ENCODE peak calls at places on chromosomes 1 and 21, in five cellular contexts. C, M, Q, Z and S are unnamed samples.

GRCh38 chr1:24111264-24111997 is 504 bp downstream of the MYOM3 start:
- DNase-seq in M (no peak), Q (no peak), C (no peak), Z (no peak), S (no peak)

GRCh38 chr1:207088161-207088560 is 499 bp upstream of the C4BPB start:
- DNase-seq in Z (no peak), C (no peak), M (no peak), Q (no peak), S (no peak)

GRCh38 chr1:203286161-203286984 is 18.9 kb upstream of the BTG2 start:
- DNase-seq in Q (no peak), C (no peak), M (no peak), Z (no peak), S (no peak)

GRCh38 chr21:44718571-44718970 is 7.2 kb upstream of the TSPEAR start:
- DNase-seq in M (no peak), Z (no peak), Q (no peak), C (no peak), S (no peak)

GRCh38 chr1:65001238-65001792 is 35.0 kb upstream of the JAK1 start:
- DNase-seq in C (peak), M (peak), Q (no peak), Z (no peak), S (peak)

GRCh38 chr21:25501996-25502665 is 105.2 kb downstream of the MRPL39 start:
- DNase-seq in Z (no peak), C (no peak), M (no peak), Q (no peak), S (peak)

GRCh38 chr1:220579317-220579716 is 51.4 kb downstream of the MARK1 start:
- DNase-seq in Q (no peak), M (no peak), Z (no peak), C (no peak), S (no peak)

GRCh38 chr1:89688607-89689006 is 55.7 kb downstream of the LRRC8C start:
- DNase-seq in Z (no peak), Q (no peak), M (no peak), C (no peak), S (no peak)

GRCh38 chr1:54390655-54391054 is 15.5 kb downstream of the SSBP3 start:
- DNase-seq in M (no peak), Z (no peak), Q (no peak), C (peak), S (no peak)

GRCh38 chr1:57377731-57378139 is 46.1 kb downstream of the DAB1 start:
- DNase-seq in Q (no peak), Z (no peak), M (no peak), C (no peak), S (no peak)

GRCh38 chr1:23019851-23020625 is 770 bp downstream of the KDM1A start:
- DNase-seq in M (peak), Z (peak), Q (peak), C (peak), S (peak)

GRCh38 chr1:1371354-1371740 is 3.7 kb downstream of the AURKAIP1 start:
- DNase-seq in Q (no peak), Z (no peak), C (no peak), M (no peak), S (no peak)

GRCh38 chr1:92043621-92044020 is 13.8 kb downstream of the EPHX4 start:
- DNase-seq in Z (no peak), Q (peak), M (no peak), C (no peak), S (no peak)

GRCh38 chr1:205247130-205247921 is 19.6 kb downstream of the TMCC2 start:
- DNase-seq in C (no peak), Z (no peak), M (no peak), Q (no peak), S (no peak)

GRCh38 chr1:145849356-145850165 is 4.1 kb downstream of the NUDT17 start:
- DNase-seq in Q (no peak), Z (no peak), M (no peak), C (no peak), S (no peak)

GRCh38 chr21:31158789-31159581 is 120.7 kb upstream of the KRTAP19-8 start:
- DNase-seq in Q (no peak), M (no peak), Z (no peak), C (no peak), S (no peak)

GRCh38 chr1:53111073-53111556 is 31.3 kb downstream of the SLC1A7 start:
- DNase-seq in C (no peak), Z (no peak), M (no peak), Q (no peak), S (no peak)

GRCh38 chr21:43367296-43367695 is 59.6 kb downstream of the SIK1 start:
- DNase-seq in C (peak), Z (no peak), M (no peak), Q (no peak), S (no peak)

GRCh38 chr1:14149431-14149830 is 449.1 kb upstream of the KAZN start:
- DNase-seq in Z (no peak), Q (no peak), C (no peak), M (no peak), S (no peak)

GRCh38 chr1:114597949-114598348 is 16.5 kb upstream of the BCAS2 start:
- DNase-seq in C (no peak), M (no peak), Z (no peak), Q (no peak), S (no peak)

GRCh38 chr21:37800496-37801061 is 115.7 kb downstream of the KCNJ6 start:
- DNase-seq in Q (no peak), M (no peak), Z (no peak), C (no peak), S (no peak)

GRCh38 chr1:25619101-25619890 is 2.7 kb downstream of the MAN1C1 start:
- DNase-seq in C (peak), M (no peak), Q (peak), Z (peak), S (no peak)

GRCh38 chr1:228842094-228842775 is 107.0 kb downstream of the RHOU start:
- DNase-seq in Q (no peak), M (no peak), C (peak), Z (no peak), S (no peak)